ENCODE peak calls at places on chromosomes 3 and 15, in ten cellular contexts. B is NCI-H748 treated with DMSO at 0.1 percent for 48 hours; I is iPS-NIHi11; S is psoas muscle; R is T-helper 9 cell; L is stimulated activated naive CD8-positive, alpha-beta T cell treated with anti-CD3 and anti-CD28 coated beads, Interleukin-15, Interleukin-2, amounts not matched to agents 100 U/mL and 50 U/mL, for 24 hours; N is aorta; J is tibial artery; W is stimulated activated CD4-positive, alpha-beta T cell treated with anti-CD3 and anti-CD28 coated beads, TNF-alpha, amount 100 ng/mL, for 24 hours; V is stimulated activated CD8-positive, alpha-beta memory T cell treated with anti-CD3 and anti-CD28 coated beads, Interleukin-7, amount 100 ng/mL, for 1 hour. A is an unnamed sample.

GRCh38 chr15:65914981-65915925 is 46.0 kb downstream of the RAB11A start:
- DNase-seq in B (no peak), I (no peak), S (no peak), R (no peak), L (no peak), N (no peak), J (no peak), W (no peak), V (no peak), A (no peak)

GRCh38 chr3:36792342-36792741 is 28.0 kb upstream of the DCLK3 start:
- DNase-seq in B (no peak), I (peak; percentile 65), S (no peak), R (no peak), L (peak; percentile 18), N (no peak), J (no peak), W (no peak), V (no peak), A (no peak)

GRCh38 chr15:52318729-52319500 is 23.3 kb upstream of the MYO5C start:
- DNase-seq in B (no peak), I (no peak), S (peak; percentile 35), R (no peak), L (no peak), N (no peak), J (no peak), W (no peak), V (no peak), A (no peak)

GRCh38 chr3:188520466-188520865 is 366.5 kb downstream of the LPP start:
- DNase-seq in B (no peak), I (no peak), S (no peak), R (no peak), L (no peak), N (no peak), J (no peak), W (no peak), V (no peak), A (no peak)

GRCh38 chr15:80072285-80072684 is 12.8 kb downstream of the ZFAND6 start:
- DNase-seq in B (peak; percentile 89), I (peak; percentile 67), S (no peak), R (no peak), L (no peak), N (no peak), J (no peak), W (no peak), V (no peak), A (no peak)

GRCh38 chr3:125010393-125010792 is 45.4 kb downstream of the HEG1 start:
- DNase-seq in B (no peak), I (no peak), S (no peak), R (no peak), L (no peak), N (no peak), J (no peak), W (no peak), V (no peak), A (no peak)

GRCh38 chr3:122421101-122421500 is 5.2 kb upstream of the WDR5B start:
- DNase-seq in B (no peak), I (no peak), S (no peak), R (no peak), L (no peak), N (no peak), J (no peak), W (no peak), V (no peak), A (no peak)

GRCh38 chr3:52086939-52087675 is 30.7 kb upstream of the DUSP7 start:
- DNase-seq in B (no peak), I (no peak), S (no peak), R (no peak), L (peak; percentile 27), N (peak; percentile 62), J (no peak), W (no peak), V (no peak), A (no peak)

GRCh38 chr15:49815506-49815905 is 194.7 kb downstream of the DTWD1 start:
- DNase-seq in B (no peak), I (no peak), S (no peak), R (no peak), L (no peak), N (no peak), J (no peak), W (no peak), V (no peak), A (no peak)

GRCh38 chr3:58352624-58353023 is 19.9 kb downstream of the PXK start:
- DNase-seq in B (no peak), I (no peak), S (no peak), R (no peak), L (no peak), N (no peak), J (no peak), W (no peak), V (no peak), A (no peak)

GRCh38 chr3:20700702-20701101 is 514.7 kb upstream of the SGO1 start:
- DNase-seq in B (no peak), I (no peak), S (no peak), R (no peak), L (no peak), N (no peak), J (no peak), W (no peak), V (no peak), A (no peak)

GRCh38 chr3:13484861-13485590 is 4.9 kb downstream of the HDAC11 start:
- DNase-seq in B (no peak), I (peak; percentile 63), S (peak; percentile 80), R (no peak), L (no peak), N (peak; percentile 78), J (peak; percentile 77), W (no peak), V (no peak), A (no peak)

GRCh38 chr3:139107424-139108252 is 62.9 kb upstream of the PRR23C start:
- DNase-seq in B (no peak), I (no peak), S (no peak), R (no peak), L (no peak), N (no peak), J (no peak), W (no peak), V (no peak), A (no peak)

GRCh38 chr3:196493292-196493691 is 10.3 kb downstream of the RNF168 start:
- DNase-seq in B (no peak), I (no peak), S (no peak), R (no peak), L (no peak), N (no peak), J (no peak), W (no peak), V (no peak), A (no peak)

GRCh38 chr3:38109580-38110313 is 27.2 kb downstream of the ACAA1 start:
- DNase-seq in B (no peak), I (no peak), S (no peak), R (no peak), L (no peak), N (no peak), J (peak; percentile 62), W (no peak), V (no peak), A (no peak)

GRCh38 chr3:4995500-4996053 is 16.3 kb downstream of the BHLHE40 start:
- DNase-seq in B (no peak), I (no peak), S (peak; percentile 51), R (no peak), L (peak; percentile 3), N (no peak), J (no peak), W (no peak), V (no peak), A (no peak)

GRCh38 chr3:149089395-149089794 is 3.1 kb upstream of the HLTF start:
- DNase-seq in B (no peak), I (no peak), S (no peak), R (no peak), L (no peak), N (no peak), J (no peak), W (no peak), V (no peak), A (no peak)

GRCh38 chr3:104909721-104910120 is 457.0 kb upstream of the ALCAM start:
- DNase-seq in B (no peak), I (no peak), S (no peak), R (no peak), L (no peak), N (no peak), J (no peak), W (no peak), V (no peak), A (no peak)

GRCh38 chr3:186193534-186194450 is 84.9 kb upstream of the ETV5 start:
- DNase-seq in B (no peak), I (peak; percentile 87), S (peak; percentile 21), R (no peak), L (peak; percentile 12), N (no peak), J (no peak), W (no peak), V (no peak), A (no peak)

GRCh38 chr3:133837487-133838295 is 32.1 kb downstream of the SRPRB start:
- DNase-seq in B (no peak), I (no peak), S (no peak), R (no peak), L (no peak), N (no peak), J (no peak), W (no peak), V (no peak), A (no peak)

GRCh38 chr3:113174806-113175490 is 36.4 kb upstream of the BOC start:
- DNase-seq in B (no peak), I (no peak), S (no peak), R (no peak), L (no peak), N (no peak), J (no peak), W (no peak), V (no peak), A (no peak)

GRCh38 chr15:39770748-39771689 is 11.6 kb downstream of the FSIP1 start:
- DNase-seq in B (no peak), I (no peak), S (peak; percentile 19), R (no peak), L (no peak), N (no peak), J (no peak), W (no peak), V (no peak), A (no peak)

GRCh38 chr15:64351265-64351664 is 4.7 kb downstream of the CSNK1G1 start:
- DNase-seq in B (no peak), I (no peak), S (no peak), R (no peak), L (no peak), N (no peak), J (no peak), W (no peak), V (no peak), A (no peak)

GRCh38 chr3:38834110-38834509 is 18.1 kb upstream of the SCN10A start:
- DNase-seq in B (peak; percentile 19), I (peak; percentile 77), S (peak; percentile 70), R (no peak), L (peak; percentile 65), N (peak; percentile 82), J (peak; percentile 75), W (no peak), V (no peak), A (peak; percentile 55)